ENCODE peak calls at places on chromosomes 5 and 9, in four cellular contexts. T is esophagus squamous epithelium, B is progenitor cell of endocrine pancreas, Y is tibial artery. K is an unnamed sample.

GRCh38 chr9:27453860-27454553 is 70.1 kb upstream of the IFNK start:
- DNase-seq in T (no peak), B (no peak), Y (no peak), K (no peak)

GRCh38 chr5:110386782-110387181 is 339.7 kb downstream of the TMEM232 start:
- DNase-seq in Y (no peak), T (no peak), B (no peak), K (no peak)

GRCh38 chr5:150075806-150076205 is 10.5 kb downstream of the CSF1R start:
- DNase-seq in T (no peak), Y (no peak), B (no peak), K (no peak)

GRCh38 chr5:116038817-116039216 is 6.5 kb downstream of the ARL14EPL start:
- DNase-seq in B (no peak), T (no peak), Y (no peak), K (peak; percentile 51)

GRCh38 chr9:123669355-123669754 is 260.6 kb downstream of the DENND1A start:
- DNase-seq in T (no peak), Y (no peak), B (no peak), K (no peak)

GRCh38 chr5:115815693-115816225 is 700 bp downstream of the CDO1 start:
- DNase-seq in Y (peak; percentile 39), B (no peak), T (no peak), K (no peak)

GRCh38 chr9:126532019-126532462 is 81.7 kb upstream of the LMX1B start:
- DNase-seq in Y (no peak), B (no peak), T (no peak), K (no peak)

GRCh38 chr9:79917417-79917816 is 345.7 kb downstream of the TLE4 start:
- DNase-seq in Y (no peak), T (no peak), B (no peak), K (no peak)

GRCh38 chr5:139677404-139678282 is 29.5 kb downstream of the CXXC5 start:
- DNase-seq in T (no peak), Y (no peak), B (peak; percentile 65), K (no peak)

GRCh38 chr9:19102181-19102630 is 498 bp downstream of the HAUS6 start:
- DNase-seq in T (no peak), B (no peak), Y (no peak), K (no peak)

GRCh38 chr5:29016067-29016466 is 1977.7 kb upstream of the CDH9 start:
- DNase-seq in B (no peak), T (no peak), Y (no peak), K (no peak)
- TF ChIP-seq CTCF in B (no peak), T (no peak), Y (no peak), K (no peak)

DNA sequence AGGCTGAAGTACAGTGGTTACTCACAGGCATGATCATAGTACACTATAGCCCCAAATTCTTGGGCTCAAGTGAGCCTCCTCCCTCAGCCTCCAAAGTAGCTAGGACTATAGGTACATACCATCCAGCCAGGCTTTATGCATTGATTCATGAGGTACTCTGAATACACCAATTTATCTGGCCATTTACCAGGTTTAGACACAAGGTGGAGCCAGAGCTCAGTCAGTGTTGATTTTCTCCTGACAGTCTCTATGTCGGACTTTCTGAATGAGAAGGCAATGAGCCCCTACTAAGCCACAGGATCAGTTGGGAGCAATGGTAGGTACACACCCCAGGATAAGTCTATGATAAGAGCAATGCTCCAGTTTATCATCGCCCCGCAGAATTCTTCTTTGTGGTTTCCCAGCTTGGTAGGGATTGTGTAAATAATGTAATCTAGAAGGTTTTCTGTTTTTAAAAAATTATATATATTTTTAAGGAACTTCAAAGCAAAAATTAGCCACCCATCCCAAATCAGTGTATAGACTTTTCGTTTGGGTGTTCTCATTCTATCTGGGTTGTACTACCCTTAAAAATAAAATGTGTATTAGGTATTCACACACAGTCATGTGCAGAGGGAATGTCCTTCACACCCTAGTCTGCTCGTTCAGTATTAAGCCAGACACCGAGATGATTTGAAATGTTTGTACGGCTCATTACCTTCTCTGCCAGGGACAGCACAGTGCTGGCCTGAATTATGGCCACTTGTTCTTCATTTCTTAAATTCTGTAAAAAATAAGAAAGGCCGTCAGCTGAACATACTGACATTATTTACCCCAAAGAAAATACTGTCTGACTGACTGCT is 118.4 kb upstream of the DPYSL3 start:
- DNase-seq in B (peak; percentile 63), Y (peak; percentile 48), T (no peak), K (no peak)
- TF ChIP-seq CTCF in B (peak; percentile 86), Y (peak; percentile 72), T (peak; percentile 62), K (peak; percentile 86)

GRCh38 chr9:101387871-101388506 is 3.2 kb upstream of the BAAT start:
- DNase-seq in T (no peak), Y (no peak), B (no peak), K (no peak)

GRCh38 chr9:101383361-101383760 is 1.4 kb downstream of the BAAT start:
- DNase-seq in T (no peak), Y (no peak), B (no peak), K (no peak)

GRCh38 chr9:101393135-101393534 is 5.3 kb downstream of the MRPL50 start:
- DNase-seq in B (no peak), T (no peak), Y (no peak), K (no peak)

DNA sequence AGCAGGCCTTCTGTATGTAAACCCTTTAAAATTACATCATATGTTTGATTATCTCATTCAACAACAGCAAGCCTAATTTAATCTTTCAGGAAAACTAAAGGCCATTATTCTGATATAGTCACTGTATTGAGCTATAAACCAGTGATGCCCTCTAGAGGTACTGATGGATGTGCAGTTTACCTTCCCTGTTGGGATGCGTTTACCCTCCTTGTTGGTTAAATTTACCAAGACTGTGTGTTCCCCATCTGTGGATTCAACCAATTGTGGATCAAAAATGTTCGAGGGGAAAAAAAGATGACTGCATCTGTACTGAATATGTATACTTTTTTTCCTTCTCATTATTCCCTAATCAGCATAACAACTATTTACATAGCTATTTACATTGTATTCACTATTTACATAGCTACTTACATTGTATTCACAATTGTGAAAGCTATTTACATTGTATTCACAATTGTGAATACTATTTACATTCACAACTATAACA is 3.7 kb upstream of the BAAT start:
- DNase-seq in T (no peak), Y (no peak), B (no peak), K (no peak)
- TF ChIP-seq CTCF in T (no peak), Y (no peak), B (no peak), K (no peak)

GRCh38 chr5:127909078-127909477 is 174.5 kb upstream of the SLC12A2 start:
- DNase-seq in Y (no peak), T (no peak), B (no peak), K (no peak)
- TF ChIP-seq CTCF in Y (no peak), T (peak; percentile 24), B (peak; percentile 59), K (no peak)

GRCh38 chr5:172334196-172334595 is 50.6 kb upstream of the UBTD2 start:
- DNase-seq in T (no peak), B (no peak), Y (no peak), K (no peak)
- TF ChIP-seq CTCF in T (no peak), B (no peak), Y (no peak), K (no peak)

GRCh38 chr9:133340916-133341315 is 4.9 kb upstream of the SURF6 start:
- DNase-seq in B (no peak), Y (no peak), T (no peak), K (no peak)

GRCh38 chr9:133341369-133342082 is 5.5 kb upstream of the SURF6 start:
- DNase-seq in B (no peak), T (no peak), Y (peak; percentile 71), K (peak; percentile 81)

GRCh38 chr9:133342570-133342969 is 5.4 kb downstream of the MED22 start:
- DNase-seq in B (no peak), Y (no peak), T (no peak), K (no peak)

GRCh38 chr9:133340256-133340655 is 4.3 kb upstream of the SURF6 start:
- DNase-seq in Y (no peak), T (no peak), B (no peak), K (no peak)

GRCh38 chr9:133342083-133342406 is 5.9 kb downstream of the MED22 start:
- DNase-seq in T (no peak), B (no peak), Y (no peak), K (no peak)
- TF ChIP-seq CTCF in T (no peak), B (no peak), Y (no peak), K (peak; percentile 35)

GRCh38 chr5:140791111-140791510 is 3.5 kb upstream of the PCDHA2 start:
- DNase-seq in Y (no peak), T (no peak), B (no peak), K (no peak)

GRCh38 chr5:140780512-140780911 is 5.4 kb upstream of the PCDHA1 start:
- DNase-seq in T (no peak), B (no peak), Y (no peak), K (no peak)

GRCh38 chr5:140785905-140786686 is at the start of gene PCDHA1:
- DNase-seq in Y (no peak), B (no peak), T (no peak), K (no peak)
- TF ChIP-seq CTCF in Y (no peak), B (no peak), T (no peak), K (no peak)

GRCh38 chr9:130893250-130894101 is 3.1 kb downstream of the QRFP start:
- DNase-seq in Y (peak; percentile 67), B (no peak), T (no peak), K (peak; percentile 90)
- TF ChIP-seq CTCF in Y (no peak), B (peak; percentile 17), T (peak; percentile 40), K (peak; percentile 72)

DNA sequence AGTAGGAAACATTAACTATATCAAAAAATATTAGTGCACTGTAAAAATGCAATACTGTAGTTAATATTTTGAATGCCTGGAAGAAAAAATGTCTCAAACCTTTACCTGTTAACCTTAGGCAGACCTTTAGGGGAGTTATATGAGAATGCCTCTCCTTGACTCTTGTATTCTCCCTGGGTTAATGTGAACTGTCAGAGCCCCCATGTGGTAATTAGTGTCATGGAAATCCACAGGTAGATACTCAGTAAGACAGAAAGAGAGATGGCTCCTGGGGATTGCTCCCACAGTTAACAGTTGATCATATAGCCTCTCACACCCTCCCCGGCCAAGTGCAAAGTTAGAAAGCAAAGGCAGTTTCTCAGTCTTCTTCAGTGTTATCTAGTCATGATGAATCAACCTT is 742.8 kb downstream of the NR2F1-AS1 start:
- DNase-seq in T (no peak), Y (no peak), B (no peak), K (no peak)
- TF ChIP-seq CTCF in T (no peak), Y (no peak), B (peak; percentile 35), K (no peak)

GRCh38 chr5:122030251-122030650 is 47.8 kb downstream of the LOX start:
- DNase-seq in B (no peak), Y (no peak), T (no peak), K (no peak)
- TF ChIP-seq CTCF in B (no peak), Y (no peak), T (no peak), K (no peak)

K was measured in CD14-positive monocyte.